ENCODE peak calls at places on chromosomes 4 and X, in four cellular contexts. One of them, this sample, is unnamed.
A peak's percentile ranks its signal among the peaks of the same experiment; 100 is the strongest.

GRCh38 chr4:25787891-25788331 is 74.9 kb downstream of the SEL1L3 start:
- DNase-seq in HepG2: peak; percentile 7
- DNase-seq in GM12878: no peak
- DNase-seq in K562: no peak
- DNase-seq in this sample: no peak

GRCh38 chr4:5979981-5980380 is 38.2 kb downstream of the C4orf50 start:
- DNase-seq in HepG2: no peak
- DNase-seq in GM12878: no peak
- DNase-seq in K562: peak; percentile 12
- DNase-seq in this sample: peak; percentile 86

GRCh38 chr4:185269286-185269685 is 59.9 kb downstream of the SNX25 start:
- DNase-seq in HepG2: peak; percentile 21
- DNase-seq in GM12878: no peak
- DNase-seq in K562: no peak
- DNase-seq in this sample: no peak

GRCh38 chrX:138485224-138485623 is 226.3 kb downstream of the FGF13 start:
- DNase-seq in HepG2: no peak
- DNase-seq in GM12878: no peak
- DNase-seq in K562: no peak
- DNase-seq in this sample: no peak

GRCh38 chr4:153402366-153402765 is 57.9 kb downstream of the MND1 start:
- DNase-seq in HepG2: no peak
- DNase-seq in GM12878: no peak
- DNase-seq in K562: no peak
- DNase-seq in this sample: no peak

GRCh38 chr4:64584981-64585557 is 175.8 kb upstream of the TECRL start:
- DNase-seq in HepG2: peak; percentile 40
- DNase-seq in GM12878: no peak
- DNase-seq in K562: peak; percentile 34
- DNase-seq in this sample: peak; percentile 80

GRCh38 chrX:24245201-24245600 is 68.7 kb downstream of the SUPT20HL2 start:
- DNase-seq in HepG2: no peak
- DNase-seq in GM12878: no peak
- DNase-seq in K562: no peak
- DNase-seq in this sample: no peak

GRCh38 chr4:3069661-3070199 is 4.6 kb downstream of the HTT-AS start:
- DNase-seq in HepG2: no peak
- DNase-seq in GM12878: no peak
- DNase-seq in K562: no peak
- DNase-seq in this sample: no peak

GRCh38 chr4:76200771-76201224 is 12.8 kb downstream of the SCARB2 start:
- DNase-seq in HepG2: peak; percentile 77
- DNase-seq in GM12878: no peak
- DNase-seq in K562: peak; percentile 30
- DNase-seq in this sample: no peak

GRCh38 chr4:89251396-89251795 is 56.2 kb downstream of the GPRIN3 start:
- DNase-seq in HepG2: no peak
- DNase-seq in GM12878: no peak
- DNase-seq in K562: no peak
- DNase-seq in this sample: no peak

GRCh38 chr4:146267826-146268225 is 53.5 kb downstream of the REELD1 start:
- DNase-seq in HepG2: no peak
- DNase-seq in GM12878: no peak
- DNase-seq in K562: no peak
- DNase-seq in this sample: no peak

GRCh38 chrX:78747471-78747870 is at the start of gene LPAR4:
- DNase-seq in HepG2: no peak
- DNase-seq in GM12878: no peak
- DNase-seq in K562: no peak
- DNase-seq in this sample: peak; percentile 72

GRCh38 chrX:42085836-42086235 is 162.5 kb upstream of the CASK start:
- DNase-seq in HepG2: no peak
- DNase-seq in GM12878: no peak
- DNase-seq in K562: no peak
- DNase-seq in this sample: no peak

GRCh38 chr4:84502333-84502954 is 3.4 kb upstream of the NKX6-1 start:
- DNase-seq in HepG2: no peak
- DNase-seq in GM12878: no peak
- DNase-seq in K562: no peak
- DNase-seq in this sample: no peak

GRCh38 chrX:8815460-8816065 is 14.4 kb upstream of the FAM9A start:
- DNase-seq in HepG2: peak; percentile 45
- DNase-seq in GM12878: peak; percentile 4
- DNase-seq in K562: peak; percentile 52
- DNase-seq in this sample: peak; percentile 78

GRCh38 chrX:77118686-77119085 is 328.5 kb upstream of the FGF16 start:
- DNase-seq in HepG2: no peak
- DNase-seq in GM12878: no peak
- DNase-seq in K562: no peak
- DNase-seq in this sample: no peak

GRCh38 chr4:188198980-188199792 is 59.9 kb downstream of the TRIML1 start:
- DNase-seq in HepG2: no peak
- DNase-seq in GM12878: no peak
- DNase-seq in K562: no peak
- DNase-seq in this sample: no peak

GRCh38 chr4:111466821-111467605 is 678.2 kb upstream of the FAM241A start:
- DNase-seq in HepG2: no peak
- DNase-seq in GM12878: no peak
- DNase-seq in K562: no peak
- DNase-seq in this sample: no peak

GRCh38 chr4:104429150-104429741 is 65.4 kb downstream of the CXXC4 start:
- DNase-seq in HepG2: no peak
- DNase-seq in GM12878: no peak
- DNase-seq in K562: no peak
- DNase-seq in this sample: no peak

GRCh38 chr4:92522371-92522770 is 218.6 kb downstream of the GRID2 start:
- DNase-seq in HepG2: no peak
- DNase-seq in GM12878: no peak
- DNase-seq in K562: no peak
- DNase-seq in this sample: no peak

GRCh38 chr4:7371122-7371941 is 63.4 kb downstream of the PSAPL1 start:
- DNase-seq in HepG2: no peak
- DNase-seq in GM12878: no peak
- DNase-seq in K562: no peak
- DNase-seq in this sample: peak; percentile 21

GRCh38 chr4:105894570-105895323 is 524 bp upstream of the NPNT start:
- DNase-seq in HepG2: no peak
- DNase-seq in GM12878: no peak
- DNase-seq in K562: no peak
- DNase-seq in this sample: peak; percentile 56
- H3K4me3 ChIP-seq in HepG2: peak overlapping the region; percentile 75
- H3K4me3 ChIP-seq in GM12878: peak overlapping the region; percentile 75
- H3K4me3 ChIP-seq in K562: no peak overlapping the region
- H3K4me3 ChIP-seq in this sample: peak overlapping the region; percentile 79

GRCh38 chrX:40006025-40007017 is 91.4 kb downstream of the BCOR start:
- DNase-seq in HepG2: no peak
- DNase-seq in GM12878: no peak
- DNase-seq in K562: no peak
- DNase-seq in this sample: peak; percentile 71

GRCh38 chrX:40007136-40007535 is 90.6 kb downstream of the BCOR start:
- DNase-seq in HepG2: no peak
- DNase-seq in GM12878: no peak
- DNase-seq in K562: no peak
- DNase-seq in this sample: peak; percentile 81

GRCh38 chrX:40008841-40009461 is 88.8 kb downstream of the BCOR start:
- DNase-seq in HepG2: no peak
- DNase-seq in GM12878: no peak
- DNase-seq in K562: no peak
- DNase-seq in this sample: peak; percentile 52

GRCh38 chrX:40009462-40009851 is 88.3 kb downstream of the BCOR start:
- DNase-seq in HepG2: no peak
- DNase-seq in GM12878: no peak
- DNase-seq in K562: no peak
- DNase-seq in this sample: peak; percentile 54

GRCh38 chrX:40007746-40008705 is 89.7 kb downstream of the BCOR start:
- DNase-seq in HepG2: no peak
- DNase-seq in GM12878: no peak
- DNase-seq in K562: no peak
- DNase-seq in this sample: peak; percentile 24
- TF ChIP-seq EZH2 in HepG2: no peak
- TF ChIP-seq EZH2 in GM12878: no peak
- TF ChIP-seq EZH2 in K562: no peak
- TF ChIP-seq EZH2 in this sample: peak; percentile 23

GRCh38 chr4:73127839-73128448 is 58.4 kb upstream of the COX18 start:
- DNase-seq in HepG2: peak; percentile 9
- DNase-seq in GM12878: no peak
- DNase-seq in K562: peak; percentile 16
- DNase-seq in this sample: peak; percentile 46
- TF ChIP-seq JUNB in HepG2: no peak
- TF ChIP-seq JUNB in GM12878: no peak
- TF ChIP-seq JUNB in K562: no peak
- TF ChIP-seq JUNB in this sample: no peak

GRCh38 chrX:53080628-53081580 is 1.3 kb upstream of the TSPYL2 start:
- DNase-seq in HepG2: no peak
- DNase-seq in GM12878: no peak
- DNase-seq in K562: no peak
- DNase-seq in this sample: peak; percentile 11
- H3K4me3 ChIP-seq in HepG2: no peak overlapping the region
- H3K4me3 ChIP-seq in GM12878: no peak overlapping the region
- H3K4me3 ChIP-seq in K562: no peak overlapping the region
- H3K4me3 ChIP-seq in this sample: peak overlapping the region; percentile 51

GRCh38 chrX:39388730-39389129 is 587.5 kb downstream of the MID1IP1 start:
- DNase-seq in HepG2: no peak
- DNase-seq in GM12878: no peak
- DNase-seq in K562: no peak
- DNase-seq in this sample: no peak
- TF ChIP-seq EZH2 in HepG2: no peak
- TF ChIP-seq EZH2 in GM12878: no peak
- TF ChIP-seq EZH2 in K562: no peak
- TF ChIP-seq EZH2 in this sample: no peak

GRCh38 chrX:40933132-40934078 is 151.8 kb upstream of the USP9X start:
- DNase-seq in HepG2: no peak
- DNase-seq in GM12878: peak; percentile 31
- DNase-seq in K562: peak; percentile 83
- DNase-seq in this sample: no peak
- TF ChIP-seq JUNB in HepG2: no peak
- TF ChIP-seq JUNB in GM12878: peak; percentile 19
- TF ChIP-seq JUNB in K562: no peak
- TF ChIP-seq JUNB in this sample: no peak

GRCh38 chrX:152897216-152898144 is at the start of gene ZNF185:
- DNase-seq in HepG2: no peak
- DNase-seq in GM12878: no peak
- DNase-seq in K562: no peak
- DNase-seq in this sample: peak; percentile 89

GRCh38 chrX:152899111-152899873 is 1.4 kb downstream of the ZNF185 start:
- DNase-seq in HepG2: no peak
- DNase-seq in GM12878: no peak
- DNase-seq in K562: no peak
- DNase-seq in this sample: no peak

GRCh38 chrX:152899874-152900719 is 2.2 kb downstream of the ZNF185 start:
- DNase-seq in HepG2: no peak
- DNase-seq in GM12878: no peak
- DNase-seq in K562: no peak
- DNase-seq in this sample: no peak

GRCh38 chrX:152896450-152896849 is 1.4 kb upstream of the ZNF185 start:
- DNase-seq in HepG2: no peak
- DNase-seq in GM12878: no peak
- DNase-seq in K562: no peak
- DNase-seq in this sample: no peak

GRCh38 chrX:152898442-152898841 is 575 bp downstream of the ZNF185 start:
- DNase-seq in HepG2: no peak
- DNase-seq in GM12878: no peak
- DNase-seq in K562: no peak
- DNase-seq in this sample: no peak
- H3K4me3 ChIP-seq in HepG2: no peak overlapping the region
- H3K4me3 ChIP-seq in GM12878: no peak overlapping the region
- H3K4me3 ChIP-seq in K562: no peak overlapping the region
- H3K4me3 ChIP-seq in this sample: peak overlapping the region; percentile 55

GRCh38 chr4:13541720-13542576 is 2.4 kb downstream of the NKX3-2 start:
- DNase-seq in HepG2: no peak
- DNase-seq in GM12878: no peak
- DNase-seq in K562: no peak
- DNase-seq in this sample: peak; percentile 88

GRCh38 chr4:13541176-13541604 is 3.1 kb downstream of the NKX3-2 start:
- DNase-seq in HepG2: no peak
- DNase-seq in GM12878: no peak
- DNase-seq in K562: no peak
- DNase-seq in this sample: no peak

GRCh38 chr4:13543648-13544555 is at the start of gene NKX3-2:
- DNase-seq in HepG2: no peak
- DNase-seq in GM12878: no peak
- DNase-seq in K562: peak; percentile 29
- DNase-seq in this sample: peak; percentile 70

GRCh38 chr4:13543091-13543581 is 1.2 kb downstream of the NKX3-2 start:
- DNase-seq in HepG2: no peak
- DNase-seq in GM12878: no peak
- DNase-seq in K562: no peak
- DNase-seq in this sample: peak; percentile 44

DNA sequence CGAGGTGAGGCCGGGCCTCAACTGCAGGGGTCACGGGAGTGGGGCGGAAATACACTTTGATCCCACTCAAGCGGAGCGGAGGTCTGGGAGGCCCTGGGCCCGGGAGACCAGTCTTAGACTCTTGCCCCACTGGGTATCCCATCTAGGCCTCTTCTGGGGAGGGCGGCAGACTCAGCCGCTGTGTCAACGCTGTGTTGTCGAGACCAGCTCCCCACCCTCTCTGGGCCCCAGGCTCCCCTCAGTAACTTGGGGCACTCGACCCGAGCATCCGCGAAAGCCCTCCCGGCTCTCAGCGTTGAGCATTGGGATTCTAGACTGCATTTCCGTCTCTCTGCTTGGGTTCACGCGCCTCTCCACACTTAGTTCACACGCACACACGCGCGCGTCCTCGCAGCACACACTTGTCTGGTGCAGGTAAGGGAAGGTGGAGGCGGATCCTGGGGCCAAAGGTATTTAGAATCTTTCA is 1.7 kb downstream of the NKX3-2 start:
- DNase-seq in HepG2: no peak
- DNase-seq in GM12878: no peak
- DNase-seq in K562: no peak
- DNase-seq in this sample: no peak
- TF ChIP-seq EZH2 in HepG2: no peak
- TF ChIP-seq EZH2 in GM12878: no peak
- TF ChIP-seq EZH2 in K562: no peak
- TF ChIP-seq EZH2 in this sample: peak; percentile 65

This sample was measured in GM23338.